ENCODE peak calls at places on chromosomes 13 and 19, in six cellular contexts. B is psoas muscle, R is HL-60, L is stomach, W is brain microvascular endothelial cell, N is BJ. E is an unnamed sample.

GRCh38 chr19:34232566-34233481 is 21.5 kb upstream of the GARRE1 start:
- DNase-seq in B (peak; percentile 65), R (no peak), L (no peak), W (peak; percentile 92), N (peak; percentile 89), E (peak; percentile 95)

GRCh38 chr13:53782400-53783030 is 753.9 kb downstream of the OLFM4 start:
- DNase-seq in B (no peak), R (peak; percentile 38), L (peak; percentile 32), W (peak; percentile 15), N (no peak), E (peak; percentile 62)

GRCh38 chr13:20161275-20161950 is 561 bp upstream of the GJA3 start:
- DNase-seq in B (no peak), R (peak; percentile 31), L (no peak), W (no peak), N (no peak), E (no peak)

GRCh38 chr19:35120492-35120891 is 4.9 kb downstream of the FXYD3 start:
- DNase-seq in B (no peak), R (no peak), L (no peak), W (no peak), N (peak; percentile 41), E (peak; percentile 70)

GRCh38 chr13:45219938-45220375 is 19.1 kb upstream of the KCTD4 start:
- DNase-seq in B (no peak), R (no peak), L (no peak), W (peak; percentile 39), N (no peak), E (peak; percentile 87)

GRCh38 chr19:2888739-2889224 is 11.9 kb upstream of the ZNF57 start:
- DNase-seq in B (peak; percentile 67), R (no peak), L (no peak), W (no peak), N (no peak), E (no peak)

GRCh38 chr19:11177592-11177991 is 19.8 kb downstream of the KANK2 start:
- DNase-seq in B (no peak), R (no peak), L (no peak), W (no peak), N (no peak), E (no peak)

GRCh38 chr13:107192289-107192688 is 624.4 kb upstream of the ARGLU1 start:
- DNase-seq in B (no peak), R (no peak), L (peak; percentile 37), W (no peak), N (no peak), E (no peak)

GRCh38 chr13:79458436-79458835 is 22.5 kb upstream of the NDFIP2 start:
- DNase-seq in B (no peak), R (no peak), L (no peak), W (no peak), N (no peak), E (no peak)

GRCh38 chr13:26558074-26558805 is 757 bp downstream of the WASF3 start:
- DNase-seq in B (peak; percentile 56), R (no peak), L (no peak), W (no peak), N (no peak), E (peak; percentile 36)

GRCh38 chr19:29672319-29672932 is 7.2 kb downstream of the PLEKHF1 start:
- DNase-seq in B (no peak), R (no peak), L (no peak), W (no peak), N (no peak), E (no peak)

GRCh38 chr19:55676889-55677505 is 2.0 kb downstream of the EPN1 start:
- DNase-seq in B (no peak), R (no peak), L (no peak), W (no peak), N (no peak), E (no peak)

GRCh38 chr13:29589234-29589633 is 6.3 kb downstream of the SLC7A1 start:
- DNase-seq in B (no peak), R (no peak), L (no peak), W (peak; percentile 33), N (no peak), E (peak; percentile 42)

GRCh38 chr13:94063096-94063495 is 416.4 kb downstream of the DCT start:
- DNase-seq in B (no peak), R (no peak), L (no peak), W (peak; percentile 44), N (no peak), E (peak; percentile 61)

GRCh38 chr19:35404879-35405622 is 34.2 kb downstream of the GPR42 start:
- DNase-seq in B (peak; percentile 61), R (no peak), L (peak; percentile 37), W (peak; percentile 81), N (peak; percentile 5), E (peak; percentile 93)

GRCh38 chr19:43152217-43152616 is 34.1 kb downstream of the PSG5 start:
- DNase-seq in B (no peak), R (no peak), L (no peak), W (no peak), N (no peak), E (peak; percentile 35)

GRCh38 chr19:55305491-55305890 is 19.6 kb downstream of the TMEM150B start:
- DNase-seq in B (peak; percentile 70), R (peak; percentile 45), L (peak; percentile 39), W (no peak), N (no peak), E (peak; percentile 27)

GRCh38 chr13:106475852-106476251 is 59.6 kb downstream of the EFNB2 start:
- DNase-seq in B (no peak), R (no peak), L (no peak), W (no peak), N (no peak), E (no peak)

GRCh38 chr13:52353116-52353718 is 52.8 kb downstream of the THSD1 start:
- DNase-seq in B (no peak), R (no peak), L (no peak), W (peak; percentile 11), N (peak; percentile 46), E (peak; percentile 49)

GRCh38 chr13:19267746-19268145 is 86.1 kb upstream of the TUBA3C start:
- DNase-seq in B (no peak), R (no peak), L (no peak), W (no peak), N (no peak), E (no peak)

GRCh38 chr19:38384209-38385027 is 3.4 kb downstream of the GGN start:
- DNase-seq in B (no peak), R (no peak), L (no peak), W (no peak), N (no peak), E (peak; percentile 39)

GRCh38 chr13:33228645-33229445 is 56.7 kb downstream of the STARD13 start:
- DNase-seq in B (no peak), R (peak; percentile 24), L (no peak), W (peak; percentile 63), N (no peak), E (peak; percentile 63)

DNA sequence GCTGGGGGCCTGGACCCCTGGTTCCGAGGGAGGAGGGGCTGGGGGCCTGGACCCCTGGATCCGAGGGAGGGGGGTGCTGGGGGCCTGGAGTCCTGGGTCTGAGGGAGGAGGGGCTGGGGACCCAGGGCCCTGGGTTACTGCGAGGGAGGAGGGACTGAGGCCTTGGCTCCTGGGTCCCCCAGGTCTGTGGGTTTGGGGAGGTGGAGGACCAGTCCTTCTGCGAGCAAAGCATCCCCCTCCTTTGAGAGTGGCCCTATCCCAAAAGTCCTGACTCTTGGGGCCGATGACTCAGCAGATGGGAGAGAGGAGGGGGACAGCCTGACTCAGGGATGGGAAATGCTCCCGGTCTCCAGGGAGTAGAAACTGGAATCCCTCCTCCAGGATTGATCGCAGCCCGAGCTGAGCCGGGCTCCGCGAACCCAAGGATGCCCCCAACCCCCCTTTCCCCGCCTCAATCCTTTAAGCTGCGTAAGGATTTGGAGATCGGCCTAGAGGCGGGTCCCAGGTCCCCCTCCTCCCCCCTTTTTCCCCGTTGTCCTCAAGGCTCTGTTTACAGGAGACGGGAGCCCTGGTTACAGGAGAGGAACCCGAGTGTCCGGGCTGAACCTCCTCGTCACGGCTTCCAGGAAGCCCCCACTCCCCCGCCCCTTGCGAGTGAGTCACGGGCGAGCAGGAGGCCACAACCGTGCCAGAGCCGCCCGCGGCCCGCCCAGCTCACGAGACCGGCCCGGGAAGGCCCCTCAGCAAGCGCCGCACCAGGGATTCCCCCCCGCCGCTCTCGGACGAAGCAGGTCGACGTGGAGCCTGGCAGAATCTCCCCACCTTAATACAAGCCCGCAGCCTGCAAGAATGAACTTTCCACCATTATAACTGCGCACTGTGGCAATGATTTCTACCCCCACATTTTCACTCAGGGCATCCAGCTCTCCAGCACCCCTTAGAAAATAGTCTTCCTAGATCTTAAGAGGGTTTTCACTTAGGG is 3.0 kb upstream of the ZFP36 start:
- DNase-seq in B (peak; percentile 100), R (peak; percentile 83), L (peak; percentile 98), W (peak; percentile 98), N (peak; percentile 99), E (peak; percentile 100)
- TF ChIP-seq CTCF in B (no peak), R (no peak), L (no peak), W (no peak), N (no peak), E (no peak)

GRCh38 chr19:48252625-48253024 is 3.1 kb downstream of the CARD8 start:
- DNase-seq in B (no peak), R (no peak), L (no peak), W (no peak), N (no peak), E (no peak)

GRCh38 chr19:48255376-48256303 is at the start of gene CARD8:
- DNase-seq in B (peak; percentile 85), R (peak; percentile 91), L (peak; percentile 82), W (peak; percentile 84), N (peak; percentile 47), E (peak; percentile 95)

GRCh38 chr19:48254529-48254970 is 1.2 kb downstream of the CARD8 start:
- DNase-seq in B (no peak), R (no peak), L (no peak), W (no peak), N (no peak), E (no peak)

GRCh38 chr19:48253999-48254398 is 1.7 kb downstream of the CARD8 start:
- DNase-seq in B (no peak), R (no peak), L (no peak), W (no peak), N (no peak), E (no peak)

GRCh38 chr19:48258350-48258749 is 2.6 kb upstream of the CARD8 start:
- DNase-seq in B (no peak), R (peak; percentile 22), L (no peak), W (no peak), N (no peak), E (peak; percentile 35)
- H3K4me3 ChIP-seq in B (no peak overlapping the region), R (peak overlapping the region; percentile 24), L (no peak overlapping the region), W (no peak overlapping the region), N (no peak overlapping the region), E (no peak overlapping the region)

GRCh38 chr13:99577934-99578917 is 77.0 kb downstream of the TM9SF2 start:
- DNase-seq in B (no peak), R (peak; percentile 38), L (no peak), W (no peak), N (no peak), E (peak; percentile 45)
- TF ChIP-seq CTCF in B (no peak), R (no peak), L (no peak), W (peak; percentile 49), N (no peak), E (peak; percentile 33)

GRCh38 chr13:102838982-102839381 is 6.8 kb upstream of the ERCC5 start:
- DNase-seq in B (no peak), R (no peak), L (no peak), W (no peak), N (no peak), E (no peak)
- H3K4me3 ChIP-seq in B (no peak overlapping the region), R (no peak overlapping the region), L (no peak overlapping the region), W (no peak overlapping the region), N (no peak overlapping the region), E (no peak overlapping the region)

E was measured in cardiac fibroblast.